ENCODE peak calls at places on chromosomes 6 and 20, in eight cellular contexts. One of them, this sample, is unnamed. For H3K4me1, the result is how much of the 10 kb centered on the place peaks cover.

GRCh38 chr6:30845183-30845582 is 39.1 kb upstream of the DDR1 start:
- DNase-seq in endothelial cell of umbilical vein: no peak
- DNase-seq in GM23338: peak
- DNase-seq in CD8-positive, alpha-beta T cell: no peak
- DNase-seq in hepatocyte: no peak
- DNase-seq in spleen: no peak
- DNase-seq in lower lobe of right lung: no peak
- DNase-seq in ovary: no peak
- DNase-seq in this sample: no peak

GRCh38 chr20:40493071-40493470 is 196.0 kb downstream of the MAFB start:
- DNase-seq in hepatocyte: peak
- DNase-seq in ovary: no peak
- DNase-seq in lower lobe of right lung: peak
- DNase-seq in endothelial cell of umbilical vein: peak
- DNase-seq in GM23338: no peak
- DNase-seq in CD8-positive, alpha-beta T cell: no peak
- DNase-seq in spleen: no peak
- DNase-seq in this sample: peak

GRCh38 chr6:5081955-5082354 is 3.2 kb upstream of the PPP1R3G start:
- DNase-seq in spleen: no peak
- DNase-seq in CD8-positive, alpha-beta T cell: no peak
- DNase-seq in ovary: no peak
- DNase-seq in GM23338: no peak
- DNase-seq in hepatocyte: no peak
- DNase-seq in endothelial cell of umbilical vein: no peak
- DNase-seq in lower lobe of right lung: no peak
- DNase-seq in this sample: no peak

GRCh38 chr6:158757753-158758090 is 61.4 kb downstream of the EZR start:
- DNase-seq in endothelial cell of umbilical vein: no peak
- DNase-seq in CD8-positive, alpha-beta T cell: no peak
- DNase-seq in lower lobe of right lung: no peak
- DNase-seq in hepatocyte: no peak
- DNase-seq in GM23338: no peak
- DNase-seq in ovary: no peak
- DNase-seq in spleen: no peak
- DNase-seq in this sample: no peak

GRCh38 chr6:170142559-170142958 is 148.3 kb downstream of the DLL1 start:
- DNase-seq in hepatocyte: no peak
- DNase-seq in endothelial cell of umbilical vein: no peak
- DNase-seq in ovary: no peak
- DNase-seq in GM23338: no peak
- DNase-seq in CD8-positive, alpha-beta T cell: no peak
- DNase-seq in spleen: peak
- DNase-seq in lower lobe of right lung: no peak
- DNase-seq in this sample: no peak

GRCh38 chr20:24838551-24839530 is 110.2 kb upstream of the CST7 start:
- DNase-seq in spleen: no peak
- DNase-seq in GM23338: no peak
- DNase-seq in hepatocyte: no peak
- DNase-seq in lower lobe of right lung: no peak
- DNase-seq in ovary: no peak
- DNase-seq in endothelial cell of umbilical vein: no peak
- DNase-seq in CD8-positive, alpha-beta T cell: no peak
- DNase-seq in this sample: no peak

GRCh38 chr20:58892126-58892931 is 39.8 kb downstream of the GNAS start:
- DNase-seq in endothelial cell of umbilical vein: peak
- DNase-seq in hepatocyte: peak
- DNase-seq in lower lobe of right lung: peak
- DNase-seq in spleen: peak
- DNase-seq in ovary: peak
- DNase-seq in GM23338: peak
- DNase-seq in CD8-positive, alpha-beta T cell: peak
- DNase-seq in this sample: peak

GRCh38 chr20:58655328-58656094 is 4.4 kb downstream of the STX16 start:
- DNase-seq in spleen: no peak
- DNase-seq in ovary: no peak
- DNase-seq in CD8-positive, alpha-beta T cell: no peak
- DNase-seq in lower lobe of right lung: no peak
- DNase-seq in endothelial cell of umbilical vein: no peak
- DNase-seq in GM23338: no peak
- DNase-seq in hepatocyte: no peak
- DNase-seq in this sample: no peak

GRCh38 chr20:57952136-57952535 is 242.3 kb upstream of the PMEPA1 start:
- DNase-seq in spleen: no peak
- DNase-seq in lower lobe of right lung: no peak
- DNase-seq in hepatocyte: no peak
- DNase-seq in GM23338: no peak
- DNase-seq in endothelial cell of umbilical vein: no peak
- DNase-seq in ovary: no peak
- DNase-seq in CD8-positive, alpha-beta T cell: no peak
- DNase-seq in this sample: no peak

GRCh38 chr20:26276811-26277210 is 580.2 kb upstream of the ZNF337 start:
- DNase-seq in lower lobe of right lung: no peak
- DNase-seq in ovary: no peak
- DNase-seq in hepatocyte: peak
- DNase-seq in CD8-positive, alpha-beta T cell: no peak
- DNase-seq in endothelial cell of umbilical vein: no peak
- DNase-seq in GM23338: peak
- DNase-seq in spleen: no peak
- DNase-seq in this sample: no peak

GRCh38 chr6:82442320-82442719 is 78.7 kb downstream of the TPBG start:
- DNase-seq in lower lobe of right lung: no peak
- DNase-seq in spleen: no peak
- DNase-seq in hepatocyte: no peak
- DNase-seq in ovary: no peak
- DNase-seq in GM23338: no peak
- DNase-seq in CD8-positive, alpha-beta T cell: no peak
- DNase-seq in endothelial cell of umbilical vein: no peak
- DNase-seq in this sample: no peak

GRCh38 chr20:64151634-64152530 is 12.4 kb upstream of the MYT1 start:
- DNase-seq in GM23338: peak
- DNase-seq in endothelial cell of umbilical vein: peak
- DNase-seq in ovary: no peak
- DNase-seq in CD8-positive, alpha-beta T cell: no peak
- DNase-seq in hepatocyte: no peak
- DNase-seq in spleen: peak
- DNase-seq in lower lobe of right lung: peak
- DNase-seq in this sample: no peak

DNA sequence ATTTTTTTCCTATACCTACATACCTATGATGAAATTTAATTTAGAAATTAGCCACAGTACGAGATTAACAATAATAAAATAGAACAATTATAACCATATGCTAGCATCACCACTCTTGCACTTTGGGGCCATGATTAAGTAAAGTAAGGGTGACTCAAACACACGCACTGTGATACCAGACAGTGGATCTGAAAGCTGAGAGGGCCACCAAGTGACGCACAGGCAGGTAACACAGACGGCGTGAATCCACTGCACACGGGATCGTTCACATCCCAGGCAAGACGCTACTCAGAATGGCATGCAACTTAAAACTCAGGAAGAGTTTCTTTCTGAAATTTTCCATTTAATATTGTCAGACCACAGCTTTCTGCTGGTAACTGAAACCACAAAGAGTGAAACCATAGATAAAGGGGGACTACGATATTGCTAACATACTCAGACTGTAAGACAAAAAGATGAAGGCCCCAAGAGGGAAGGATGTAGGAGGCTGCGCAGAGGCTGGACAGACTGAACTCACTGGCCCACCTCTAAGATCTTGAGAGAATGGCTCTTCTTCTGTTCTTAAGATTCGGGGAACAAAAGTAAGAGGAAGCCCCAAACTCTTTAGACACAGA is 17.9 kb downstream of the RRBP1 start:
- DNase-seq in CD8-positive, alpha-beta T cell: no peak
- DNase-seq in ovary: no peak
- DNase-seq in hepatocyte: no peak
- DNase-seq in GM23338: no peak
- DNase-seq in spleen: peak
- DNase-seq in endothelial cell of umbilical vein: no peak
- DNase-seq in lower lobe of right lung: no peak
- DNase-seq in this sample: no peak
- H3K27ac ChIP-seq in CD8-positive, alpha-beta T cell: no peak
- H3K27ac ChIP-seq in ovary: peak
- H3K27ac ChIP-seq in hepatocyte: peak
- H3K27ac ChIP-seq in GM23338: peak
- H3K27ac ChIP-seq in spleen: no peak
- H3K27ac ChIP-seq in endothelial cell of umbilical vein: no peak
- H3K27ac ChIP-seq in lower lobe of right lung: no peak
- H3K27ac ChIP-seq in this sample: peak

DNA sequence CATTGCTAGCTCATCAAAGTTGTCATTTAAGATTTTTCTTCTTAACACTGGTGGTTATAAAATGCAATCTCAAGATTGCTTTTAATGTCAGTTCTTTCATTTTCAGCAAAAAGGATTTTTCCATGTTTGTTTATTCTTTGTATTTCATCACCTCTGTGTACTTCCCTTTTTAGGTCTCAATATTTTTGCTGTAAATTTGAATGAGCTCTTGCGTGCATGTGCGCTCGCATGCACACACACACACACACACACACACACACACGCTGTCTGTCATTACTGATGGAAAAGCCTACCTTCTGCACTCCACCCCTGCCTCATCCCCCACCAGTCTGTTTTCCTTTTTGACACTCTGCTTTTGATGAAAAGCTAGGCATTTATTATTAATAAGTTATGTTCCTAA is 85.3 kb upstream of the FYN start:
- DNase-seq in GM23338: no peak
- DNase-seq in CD8-positive, alpha-beta T cell: no peak
- DNase-seq in spleen: no peak
- DNase-seq in endothelial cell of umbilical vein: no peak
- DNase-seq in hepatocyte: no peak
- DNase-seq in lower lobe of right lung: no peak
- DNase-seq in ovary: no peak
- DNase-seq in this sample: no peak
- H3K4me1 ChIP-seq in GM23338: under half
- H3K4me1 ChIP-seq in CD8-positive, alpha-beta T cell: under half
- H3K4me1 ChIP-seq in spleen: under half
- H3K4me1 ChIP-seq in endothelial cell of umbilical vein: under half
- H3K4me1 ChIP-seq in hepatocyte: under half
- H3K4me1 ChIP-seq in lower lobe of right lung: under half
- H3K4me1 ChIP-seq in ovary: under half
- H3K4me1 ChIP-seq in this sample: under half

DNA sequence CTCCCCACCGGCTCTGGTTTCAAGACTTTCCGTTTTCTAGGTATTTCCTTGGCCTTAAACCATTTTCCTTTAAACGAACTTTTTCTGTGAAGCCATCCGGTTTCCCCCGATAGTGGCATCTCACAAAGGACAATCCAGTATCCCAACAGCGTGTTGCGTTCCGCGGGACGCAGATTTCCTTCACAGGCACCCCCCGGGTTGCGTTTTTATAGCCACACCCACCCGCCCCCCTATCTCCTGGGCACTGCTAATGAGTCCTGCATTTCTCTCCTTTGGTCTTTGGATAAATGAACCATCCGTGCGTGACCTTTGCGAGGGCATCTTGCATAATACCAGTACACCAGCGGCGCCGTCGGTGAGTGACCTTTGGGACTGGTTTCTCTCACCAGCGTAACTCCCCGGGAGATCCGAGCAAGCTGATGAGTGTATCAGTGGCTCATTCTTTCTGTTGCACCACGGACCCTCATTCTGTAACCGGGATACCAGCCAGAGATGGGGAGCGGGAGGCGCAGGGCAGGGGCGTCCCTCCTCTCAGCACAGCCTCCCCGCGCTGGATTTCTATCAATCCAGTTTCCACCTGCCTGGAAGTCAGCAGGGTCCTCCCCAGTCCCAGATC is 581 bp upstream of the NQO2 start:
- DNase-seq in CD8-positive, alpha-beta T cell: no peak
- DNase-seq in hepatocyte: peak
- DNase-seq in GM23338: no peak
- DNase-seq in spleen: no peak
- DNase-seq in lower lobe of right lung: peak
- DNase-seq in ovary: no peak
- DNase-seq in endothelial cell of umbilical vein: no peak
- DNase-seq in this sample: no peak
- TF ChIP-seq CTCF in CD8-positive, alpha-beta T cell: no peak
- TF ChIP-seq CTCF in hepatocyte: no peak
- TF ChIP-seq CTCF in GM23338: no peak
- TF ChIP-seq CTCF in spleen: no peak
- TF ChIP-seq CTCF in lower lobe of right lung: no peak
- TF ChIP-seq CTCF in ovary: no peak
- TF ChIP-seq CTCF in endothelial cell of umbilical vein: no peak
- TF ChIP-seq CTCF in this sample: no peak

GRCh38 chr6:108562503-108562993 is 1.8 kb downstream of the FOXO3 start:
- DNase-seq in spleen: peak
- DNase-seq in endothelial cell of umbilical vein: peak
- DNase-seq in CD8-positive, alpha-beta T cell: no peak
- DNase-seq in lower lobe of right lung: peak
- DNase-seq in ovary: peak
- DNase-seq in hepatocyte: peak
- DNase-seq in GM23338: peak
- DNase-seq in this sample: peak

GRCh38 chr6:108560463-108561308 is at the start of gene FOXO3:
- DNase-seq in hepatocyte: peak
- DNase-seq in GM23338: peak
- DNase-seq in spleen: peak
- DNase-seq in CD8-positive, alpha-beta T cell: peak
- DNase-seq in ovary: peak
- DNase-seq in endothelial cell of umbilical vein: peak
- DNase-seq in lower lobe of right lung: peak
- DNase-seq in this sample: peak

GRCh38 chr6:108559884-108560462 is 744 bp upstream of the FOXO3 start:
- DNase-seq in CD8-positive, alpha-beta T cell: no peak
- DNase-seq in hepatocyte: peak
- DNase-seq in lower lobe of right lung: peak
- DNase-seq in ovary: peak
- DNase-seq in spleen: peak
- DNase-seq in GM23338: peak
- DNase-seq in endothelial cell of umbilical vein: peak
- DNase-seq in this sample: peak

GRCh38 chr6:108563292-108563691 is 2.6 kb downstream of the FOXO3 start:
- DNase-seq in spleen: no peak
- DNase-seq in lower lobe of right lung: no peak
- DNase-seq in endothelial cell of umbilical vein: no peak
- DNase-seq in GM23338: no peak
- DNase-seq in CD8-positive, alpha-beta T cell: no peak
- DNase-seq in hepatocyte: no peak
- DNase-seq in ovary: no peak
- DNase-seq in this sample: no peak

DNA sequence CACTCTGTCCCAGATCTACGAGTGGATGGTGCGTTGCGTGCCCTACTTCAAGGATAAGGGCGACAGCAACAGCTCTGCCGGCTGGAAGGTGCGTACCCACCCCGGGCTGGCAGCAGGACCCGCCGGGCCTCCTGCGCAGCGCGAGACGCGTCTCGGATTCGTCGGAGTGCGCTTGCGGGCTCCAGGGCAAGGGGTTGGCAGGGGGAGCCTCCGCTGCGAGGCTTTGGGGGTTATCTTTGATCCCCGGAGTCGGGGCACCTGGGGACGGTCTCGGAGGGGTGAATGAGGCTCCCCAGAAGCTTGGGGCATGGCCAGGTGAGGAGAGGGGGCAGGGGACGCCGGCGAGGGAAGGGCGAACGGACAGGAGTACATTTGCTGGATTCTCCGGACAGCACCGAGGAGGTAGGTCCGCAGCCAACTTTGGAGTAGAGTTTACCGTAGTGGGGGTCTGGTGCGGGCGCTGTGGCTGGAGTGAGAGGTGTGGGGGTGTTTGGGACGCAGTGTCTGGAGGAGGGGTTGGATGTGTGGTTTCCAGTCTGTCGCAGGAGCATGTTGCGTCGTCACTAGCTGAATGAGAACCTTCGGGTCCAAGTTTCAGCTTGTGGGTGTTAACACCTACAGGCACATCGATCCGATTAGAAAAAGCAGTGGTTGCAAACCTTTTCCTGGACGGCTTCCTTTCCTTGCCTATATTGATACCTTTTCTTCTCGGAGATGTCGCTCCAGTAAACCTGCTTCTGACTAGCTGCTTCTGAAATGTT is 1.2 kb downstream of the FOXO3 start:
- DNase-seq in lower lobe of right lung: peak
- DNase-seq in CD8-positive, alpha-beta T cell: no peak
- DNase-seq in spleen: peak
- DNase-seq in endothelial cell of umbilical vein: peak
- DNase-seq in hepatocyte: peak
- DNase-seq in ovary: peak
- DNase-seq in GM23338: peak
- DNase-seq in this sample: peak
- H3K27ac ChIP-seq in lower lobe of right lung: peak
- H3K27ac ChIP-seq in CD8-positive, alpha-beta T cell: no peak
- H3K27ac ChIP-seq in spleen: peak
- H3K27ac ChIP-seq in endothelial cell of umbilical vein: no peak
- H3K27ac ChIP-seq in hepatocyte: peak
- H3K27ac ChIP-seq in ovary: peak
- H3K27ac ChIP-seq in GM23338: no peak
- H3K27ac ChIP-seq in this sample: peak

This sample was measured in uterus.